ENCODE peak calls at places on chromosomes 16 and 17, in eight cellular contexts. H, N, T, Z, D, S, V and G are unnamed samples.

GRCh38 chr16:53546988-53547391 is 44.0 kb upstream of the AKTIP start:
- DNase-seq in H (no peak), N (peak), T (no peak), Z (no peak), D (no peak), S (no peak), V (no peak), G (peak)

GRCh38 chr16:13923703-13924298 is 3.8 kb downstream of the ERCC4 start:
- DNase-seq in H (no peak), N (peak), T (no peak), Z (no peak), D (peak), S (peak), V (no peak), G (no peak)

GRCh38 chr17:56064506-56064905 is 88.8 kb upstream of the ANKFN1 start:
- DNase-seq in H (no peak), N (no peak), T (no peak), Z (no peak), D (no peak), S (no peak), V (no peak), G (no peak)

GRCh38 chr17:71019699-71020098 is 850.4 kb downstream of the KCNJ2 start:
- DNase-seq in H (no peak), N (no peak), T (no peak), Z (no peak), D (no peak), S (no peak), V (no peak), G (no peak)

GRCh38 chr17:35775583-35775982 is 14.9 kb downstream of the C17orf50 start:
- DNase-seq in H (no peak), N (no peak), T (no peak), Z (no peak), D (no peak), S (no peak), V (no peak), G (no peak)

GRCh38 chr16:30065943-30066881 is 652 bp downstream of the ALDOA start:
- DNase-seq in H (no peak), N (no peak), T (no peak), Z (peak), D (no peak), S (no peak), V (peak), G (no peak)

GRCh38 chr16:58025351-58026138 is at the start of gene MMP15:
- DNase-seq in H (no peak), N (peak), T (peak), Z (peak), D (peak), S (peak), V (peak), G (peak)

GRCh38 chr16:80932725-80933124 is 74.0 kb downstream of the CMC2 start:
- DNase-seq in H (peak), N (peak), T (no peak), Z (peak), D (no peak), S (no peak), V (peak), G (peak)

GRCh38 chr16:72013888-72014538 is 5.5 kb downstream of the DHODH start:
- DNase-seq in H (no peak), N (no peak), T (no peak), Z (peak), D (no peak), S (no peak), V (no peak), G (no peak)

GRCh38 chr17:49111934-49112333 is 20.6 kb upstream of the B4GALNT2 start:
- DNase-seq in H (no peak), N (no peak), T (no peak), Z (no peak), D (no peak), S (no peak), V (no peak), G (no peak)

GRCh38 chr17:41329279-41329925 is 13.9 kb upstream of the KRTAP17-1 start:
- DNase-seq in H (no peak), N (peak), T (peak), Z (no peak), D (no peak), S (peak), V (peak), G (peak)

GRCh38 chr16:49441366-49441780 is 67.8 kb downstream of the C16orf78 start:
- DNase-seq in H (no peak), N (no peak), T (no peak), Z (peak), D (peak), S (peak), V (peak), G (peak)

GRCh38 chr17:73340093-73340596 is 28.3 kb upstream of the CDC42EP4 start:
- DNase-seq in H (peak), N (peak), T (no peak), Z (no peak), D (no peak), S (no peak), V (peak), G (no peak)

GRCh38 chr17:35117984-35118383 is 1.7 kb downstream of the RAD51D start:
- DNase-seq in H (no peak), N (no peak), T (no peak), Z (no peak), D (no peak), S (peak), V (no peak), G (no peak)

GRCh38 chr16:78957328-78958100 is 643.0 kb downstream of the MAF start:
- DNase-seq in H (no peak), N (no peak), T (no peak), Z (no peak), D (no peak), S (no peak), V (no peak), G (no peak)

GRCh38 chr17:62614142-62614541 is 13.3 kb upstream of the MRC2 start:
- DNase-seq in H (no peak), N (no peak), T (no peak), Z (no peak), D (no peak), S (peak), V (no peak), G (no peak)